ENCODE peak calls at places on chromosome 15, in six cellular contexts. U is esophagus squamous epithelium, K is suprapubic skin, D is IMR-90, G is tibial nerve, Y is breast epithelium. Q is an unnamed sample.

GRCh38 chr15:101675015-101675414 is 22.8 kb upstream of the TM2D3 start:
- DNase-seq in D (peak), K (no peak), U (no peak), Y (no peak), G (no peak), Q (no peak)

GRCh38 chr15:56984681-56985515 is 66.5 kb downstream of the TCF12 start:
- DNase-seq in D (peak), G (no peak), K (no peak), Y (no peak), U (no peak), Q (no peak)

GRCh38 chr15:31484369-31484951 is 157.8 kb downstream of the KLF13 start:
- DNase-seq in D (no peak), K (no peak), U (no peak), G (no peak), Y (no peak), Q (peak)

GRCh38 chr15:51726302-51727073 is 11.0 kb downstream of the LYSMD2 start:
- DNase-seq in D (peak), G (no peak), U (no peak), K (no peak), Y (no peak), Q (peak)

GRCh38 chr15:85579957-85580694 is 199.7 kb downstream of the AKAP13 start:
- DNase-seq in K (no peak), D (no peak), Y (no peak), U (no peak), G (no peak), Q (peak)

GRCh38 chr15:66894986-66895780 is 170.2 kb upstream of the SMAD3 start:
- DNase-seq in G (no peak), D (no peak), K (peak), Y (no peak), U (no peak), Q (no peak)

GRCh38 chr15:72195101-72195511 is 2.5 kb downstream of the GRAMD2A start:
- DNase-seq in K (no peak), U (no peak), G (no peak), D (no peak), Y (no peak), Q (no peak)

GRCh38 chr15:64930019-64930652 is 18.4 kb downstream of the ANKDD1A start:
- DNase-seq in K (peak), G (no peak), D (no peak), U (no peak), Y (no peak), Q (peak)

GRCh38 chr15:100786139-100786531 is 93.5 kb upstream of the ALDH1A3 start:
- DNase-seq in Y (no peak), D (no peak), U (no peak), G (no peak), K (no peak), Q (no peak)

GRCh38 chr15:28182731-28183130 is 83.6 kb upstream of the OCA2 start:
- DNase-seq in G (no peak), Y (no peak), D (no peak), K (no peak), U (no peak), Q (no peak)
- TF ChIP-seq POLR2A in G (no peak), Y (no peak), D (no peak), K (no peak), U (no peak), Q (no peak)

DNA sequence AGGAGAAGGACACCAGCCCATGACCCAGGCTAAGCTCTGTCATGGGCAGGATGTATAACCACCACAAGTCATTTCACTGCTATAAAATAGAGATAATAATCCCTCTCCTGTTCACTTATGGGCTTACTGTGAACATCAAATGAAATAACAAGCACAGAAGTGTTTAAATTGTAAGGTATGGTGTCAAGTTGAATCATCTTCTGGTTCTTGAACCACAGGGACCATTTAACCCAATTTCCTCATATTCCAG is 44.3 kb upstream of the TLE3 start:
- DNase-seq in D (no peak), K (no peak), G (no peak), Y (no peak), U (no peak), Q (no peak)
- H3K27ac ChIP-seq in D (no peak), K (no peak), G (no peak), Y (peak), U (no peak), Q (peak)

GRCh38 chr15:78542647-78543046 is 2.4 kb downstream of the PSMA4 start:
- DNase-seq in U (no peak), G (no peak), K (no peak), Y (no peak), D (no peak), Q (no peak)
- H3K4me3 ChIP-seq in U (no peak), G (no peak), K (no peak), Y (no peak), D (no peak), Q (no peak)

GRCh38 chr15:32643907-32644445 is 2.5 kb downstream of the SCG5 start:
- DNase-seq in Y (no peak), U (no peak), G (no peak), K (no peak), D (peak), Q (no peak)

GRCh38 chr15:32637704-32638103 is 3.8 kb upstream of the SCG5 start:
- DNase-seq in K (no peak), G (no peak), D (no peak), Y (no peak), U (no peak), Q (no peak)

GRCh38 chr15:32636908-32637567 is 4.5 kb upstream of the SCG5 start:
- DNase-seq in K (no peak), G (no peak), Y (no peak), D (no peak), U (no peak), Q (no peak)

GRCh38 chr15:32642667-32643425 is 1.3 kb downstream of the SCG5 start:
- DNase-seq in U (no peak), Y (no peak), D (peak), G (no peak), K (no peak), Q (no peak)

GRCh38 chr15:32641517-32642059 is at the start of gene SCG5:
- DNase-seq in D (peak), G (no peak), K (no peak), U (no peak), Y (no peak), Q (no peak)
- TF ChIP-seq POLR2A in D (no peak), G (no peak), K (no peak), U (no peak), Y (no peak), Q (no peak)

GRCh38 chr15:69662668-69663000 is 210.0 kb downstream of the RPLP1 start:
- DNase-seq in K (no peak), G (no peak), U (no peak), Y (no peak), D (no peak), Q (no peak)

GRCh38 chr15:69660658-69661405 is 208.2 kb downstream of the RPLP1 start:
- DNase-seq in U (no peak), D (no peak), G (no peak), K (no peak), Y (no peak), Q (no peak)

GRCh38 chr15:69660114-69660513 is 207.5 kb downstream of the RPLP1 start:
- DNase-seq in U (no peak), G (no peak), K (no peak), Y (no peak), D (no peak), Q (no peak)

GRCh38 chr15:69661871-69662667 is 209.5 kb downstream of the RPLP1 start:
- DNase-seq in D (no peak), G (no peak), U (no peak), Y (no peak), K (no peak), Q (no peak)

DNA sequence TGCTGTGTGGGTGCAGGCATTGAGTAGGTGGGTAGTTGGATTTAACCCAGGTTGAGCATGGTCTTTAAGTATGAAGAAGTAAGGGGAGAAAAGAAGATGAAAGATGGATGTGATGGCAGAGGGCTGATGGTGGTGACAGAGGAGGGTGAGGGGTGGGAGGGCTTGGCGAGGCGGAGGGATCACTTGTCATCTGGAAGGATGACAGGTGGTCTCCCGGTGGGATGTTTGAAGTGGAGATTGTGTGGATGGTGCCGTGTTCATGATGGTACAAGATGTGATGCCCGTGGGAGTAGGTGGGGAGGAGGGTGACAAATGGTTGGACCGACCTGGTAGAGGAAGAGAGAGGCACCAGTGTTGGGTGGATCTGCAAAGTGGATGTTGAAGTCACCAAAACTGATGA is 208.8 kb downstream of the RPLP1 start:
- DNase-seq in K (no peak), U (no peak), G (no peak), D (no peak), Y (no peak), Q (no peak)
- H3K27ac ChIP-seq in K (no peak), U (no peak), G (no peak), D (no peak), Y (no peak), Q (no peak)

GRCh38 chr15:92393287-92393993 is at the start of gene ST8SIA2:
- DNase-seq in K (no peak), U (no peak), Y (no peak), G (no peak), D (no peak), Q (no peak)

GRCh38 chr15:92394327-92395175 is 870 bp downstream of the ST8SIA2 start:
- DNase-seq in K (no peak), Y (no peak), G (no peak), D (no peak), U (no peak), Q (no peak)

GRCh38 chr15:92395176-92395521 is 1.5 kb downstream of the ST8SIA2 start:
- DNase-seq in K (no peak), Y (no peak), G (no peak), D (no peak), U (no peak), Q (no peak)

GRCh38 chr15:92392966-92393286 is 755 bp upstream of the ST8SIA2 start:
- DNase-seq in G (no peak), D (no peak), Y (no peak), U (no peak), K (no peak), Q (no peak)

GRCh38 chr15:92393994-92394326 is 279 bp downstream of the ST8SIA2 start:
- DNase-seq in K (no peak), G (no peak), U (no peak), Y (no peak), D (no peak), Q (no peak)
- H3K4me3 ChIP-seq in K (peak), G (peak), U (peak), Y (peak), D (no peak), Q (no peak)

GRCh38 chr15:48645558-48646330 is at the start of gene FBN1:
- DNase-seq in Y (peak), D (peak), U (peak), G (peak), K (peak), Q (peak)
- TF ChIP-seq POLR2A in Y (peak), D (peak), U (peak), G (peak), K (peak), Q (peak)

GRCh38 chr15:40282144-40282869 is 557 bp downstream of the ANKRD63 start:
- DNase-seq in Y (no peak), G (no peak), D (no peak), K (no peak), U (no peak), Q (no peak)

GRCh38 chr15:40283615-40284306 is 897 bp upstream of the ANKRD63 start:
- DNase-seq in G (no peak), K (no peak), Y (no peak), D (no peak), U (no peak), Q (no peak)

GRCh38 chr15:40285151-40285898 is 2.5 kb upstream of the ANKRD63 start:
- DNase-seq in D (no peak), U (no peak), K (no peak), G (no peak), Y (no peak), Q (no peak)

GRCh38 chr15:40281057-40281850 is 1.6 kb downstream of the ANKRD63 start:
- DNase-seq in D (no peak), Y (no peak), U (no peak), G (no peak), K (no peak), Q (no peak)

DNA sequence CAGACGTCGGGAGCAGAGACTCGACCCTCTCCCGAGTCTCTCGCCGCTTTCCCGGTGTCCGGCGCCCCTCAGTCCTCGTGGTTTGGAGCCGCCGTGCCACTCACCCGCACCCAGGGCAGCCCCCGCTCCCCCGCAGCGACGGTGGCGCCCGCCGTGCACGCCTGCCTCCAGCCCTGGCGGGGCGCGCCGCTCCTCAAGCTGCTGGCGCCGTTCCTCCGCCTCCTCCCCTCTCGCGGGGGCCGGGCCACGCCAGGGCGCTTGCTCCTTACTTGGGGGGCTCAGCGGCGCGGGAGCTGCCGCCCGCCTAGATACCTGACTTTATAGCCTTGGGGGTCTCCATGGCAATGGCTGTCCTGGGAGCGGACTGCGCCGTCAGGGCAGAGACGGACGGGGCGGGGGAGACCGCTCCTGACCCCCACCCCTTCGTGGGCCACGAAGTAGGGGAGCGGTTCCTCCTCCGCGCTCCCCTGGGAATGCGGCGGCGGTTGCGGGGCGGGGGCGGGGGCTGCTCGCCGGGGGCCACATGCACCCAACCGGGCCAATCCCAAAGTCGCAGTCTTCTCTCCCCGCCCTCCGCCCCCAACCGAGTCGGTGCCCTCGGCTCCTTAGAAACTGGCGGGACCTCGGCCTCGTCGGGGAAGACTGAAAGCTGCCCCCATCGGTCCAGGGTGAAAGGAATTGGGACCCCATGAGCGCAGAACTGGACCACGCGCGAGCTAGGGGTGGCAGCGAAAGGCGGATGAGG is at the start of gene ANKRD63:
- DNase-seq in D (no peak), G (no peak), Y (no peak), K (no peak), U (no peak), Q (no peak)
- H3K27ac ChIP-seq in D (no peak), G (no peak), Y (no peak), K (no peak), U (no peak), Q (no peak)

Q was measured in uterus.